ENCODE peak calls at places on chromosomes 16 and 17, in nine cellular contexts. D, Q, B, F, M, C, E, I and N are unnamed samples.

GRCh38 chr16:88672776-88673175 is 9.9 kb upstream of the MVD start:
- DNase-seq in D (peak; percentile 45), Q (peak; percentile 48), B (no peak), F (no peak), M (peak; percentile 67), C (peak; percentile 74), E (no peak), I (no peak), N (no peak)

GRCh38 chr16:54685682-54686081 is 245.0 kb upstream of the IRX5 start:
- DNase-seq in D (no peak), Q (no peak), B (no peak), F (no peak), M (no peak), C (no peak), E (no peak), I (no peak), N (no peak)

GRCh38 chr16:1019934-1020305 is 38.4 kb downstream of the SOX8 start:
- DNase-seq in D (no peak), Q (no peak), B (no peak), F (no peak), M (no peak), C (no peak), E (no peak), I (no peak), N (no peak)

GRCh38 chr17:80279895-80280294 is 19.2 kb downstream of the RNF213 start:
- DNase-seq in D (peak; percentile 37), Q (no peak), B (no peak), F (no peak), M (no peak), C (no peak), E (no peak), I (peak; percentile 65), N (no peak)

GRCh38 chr17:63946440-63947363 is 14.6 kb upstream of the CD79B start:
- DNase-seq in D (peak; percentile 47), Q (peak; percentile 75), B (peak; percentile 81), F (peak; percentile 36), M (no peak), C (peak; percentile 78), E (peak; percentile 15), I (peak; percentile 28), N (peak; percentile 63)

GRCh38 chr16:5916711-5917191 is 819.2 kb upstream of the EEF2KMT start:
- DNase-seq in D (no peak), Q (no peak), B (no peak), F (no peak), M (no peak), C (peak; percentile 61), E (no peak), I (no peak), N (no peak)

GRCh38 chr16:1788708-1789100 is 4.8 kb downstream of the IGFALS start:
- DNase-seq in D (no peak), Q (no peak), B (no peak), F (no peak), M (peak; percentile 64), C (no peak), E (peak; percentile 22), I (no peak), N (no peak)

GRCh38 chr17:40819528-40820125 is 2.8 kb downstream of the KRT10 start:
- DNase-seq in D (no peak), Q (no peak), B (no peak), F (peak; percentile 7), M (no peak), C (no peak), E (no peak), I (peak; percentile 38), N (no peak)

GRCh38 chr17:68297168-68297567 is 5.9 kb downstream of the ARSG start:
- DNase-seq in D (no peak), Q (no peak), B (no peak), F (no peak), M (no peak), C (no peak), E (peak; percentile 79), I (no peak), N (no peak)

GRCh38 chr16:62079236-62079635 is 43.0 kb upstream of the CDH8 start:
- DNase-seq in D (peak; percentile 65), Q (no peak), B (no peak), F (no peak), M (no peak), C (no peak), E (no peak), I (no peak), N (no peak)
- H3K36me3 ChIP-seq in D (no peaks in the 10 kb centered on the region), Q (no peaks in the 10 kb centered on the region), B (no peaks in the 10 kb centered on the region), F (no peaks in the 10 kb centered on the region), M (no peaks in the 10 kb centered on the region), C (no peaks in the 10 kb centered on the region), E (no peaks in the 10 kb centered on the region), I (no peaks in the 10 kb centered on the region), N (no peaks in the 10 kb centered on the region)

DNA sequence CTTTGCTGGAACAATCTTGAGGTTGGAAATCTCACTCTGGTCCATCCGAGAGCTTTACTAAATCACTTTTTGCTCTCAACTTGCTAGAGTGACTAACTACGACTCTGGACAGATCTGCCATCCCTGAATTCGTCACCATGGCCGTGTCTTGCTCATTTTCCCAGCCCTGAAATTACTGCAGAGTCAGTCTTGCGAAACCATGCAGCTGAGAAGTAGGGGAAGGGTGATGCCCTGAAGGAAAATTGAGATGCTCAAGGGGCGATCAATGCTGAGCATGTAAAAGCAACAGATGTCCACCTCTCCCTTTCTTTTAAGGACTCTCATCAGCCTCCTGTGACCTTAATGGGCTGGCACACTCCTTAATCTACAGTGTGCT is 18.8 kb downstream of the PCTP start:
- DNase-seq in D (peak; percentile 35), Q (no peak), B (no peak), F (peak; percentile 31), M (no peak), C (no peak), E (no peak), I (peak; percentile 90), N (no peak)
- H3K36me3 ChIP-seq in D (no peaks in the 10 kb centered on the region), Q (peaks cover 3% of the 10 kb centered on the region), B (peaks cover 46% of the 10 kb centered on the region), F (no peaks in the 10 kb centered on the region), M (peaks cover 8% of the 10 kb centered on the region), C (no peaks in the 10 kb centered on the region), E (no peaks in the 10 kb centered on the region), I (peaks cover 7% of the 10 kb centered on the region), N (peaks cover 5% of the 10 kb centered on the region)

DNA sequence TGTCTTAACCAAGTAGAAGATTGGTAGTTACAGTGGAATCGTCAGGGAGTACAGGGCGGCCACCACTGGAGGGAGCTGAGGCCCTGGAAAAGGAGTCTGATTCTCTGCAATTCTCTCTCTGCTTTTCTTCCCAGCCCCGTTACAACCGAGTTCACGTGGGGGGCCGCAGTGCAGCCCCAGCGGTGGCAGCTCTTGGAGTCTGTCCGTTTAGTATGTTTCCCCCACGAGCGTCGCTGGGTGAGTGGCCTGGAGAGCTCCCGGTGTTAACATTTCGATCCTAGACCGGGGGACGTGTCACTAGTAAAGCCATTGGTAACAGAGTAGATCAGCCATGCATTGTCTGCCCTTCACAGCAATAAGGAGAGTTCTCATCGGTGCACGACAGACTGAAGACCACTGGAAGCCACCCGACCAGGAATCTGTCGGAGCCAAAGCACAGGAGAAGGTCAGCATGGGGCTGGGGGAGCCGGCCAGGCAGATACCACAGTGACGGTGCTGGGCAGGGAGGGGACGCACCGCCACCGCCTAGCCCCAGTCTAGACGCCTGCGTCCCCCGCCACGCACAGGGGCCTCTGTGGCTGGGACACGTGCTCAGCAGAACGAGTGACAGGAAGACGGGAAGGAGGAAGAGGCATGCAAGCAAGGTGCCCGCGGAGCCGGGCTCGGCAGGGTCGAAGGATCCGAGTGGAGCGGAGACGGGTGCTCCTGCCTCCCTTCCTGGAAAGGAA is 15.7 kb downstream of the SLC16A3 start:
- DNase-seq in D (peak; percentile 79), Q (no peak), B (no peak), F (no peak), M (peak; percentile 73), C (no peak), E (no peak), I (peak; percentile 55), N (no peak)
- H3K36me3 ChIP-seq in D (peaks cover 73% of the 10 kb centered on the region), Q (peaks cover 50% of the 10 kb centered on the region), B (peaks cover 79% of the 10 kb centered on the region), F (peaks cover 4% of the 10 kb centered on the region), M (peaks cover 77% of the 10 kb centered on the region), C (no peaks in the 10 kb centered on the region), E (peaks cover 27% of the 10 kb centered on the region), I (peaks cover 59% of the 10 kb centered on the region), N (peaks cover 69% of the 10 kb centered on the region)

GRCh38 chr17:75313941-75314550 is 24.8 kb upstream of the SLC25A19 start:
- DNase-seq in D (no peak), Q (no peak), B (no peak), F (no peak), M (no peak), C (no peak), E (no peak), I (no peak), N (no peak)
- H3K36me3 ChIP-seq in D (no peaks in the 10 kb centered on the region), Q (no peaks in the 10 kb centered on the region), B (peaks cover 9% of the 10 kb centered on the region), F (no peaks in the 10 kb centered on the region), M (peaks cover 12% of the 10 kb centered on the region), C (no peaks in the 10 kb centered on the region), E (no peaks in the 10 kb centered on the region), I (peaks cover 6% of the 10 kb centered on the region), N (peaks cover 8% of the 10 kb centered on the region)

DNA sequence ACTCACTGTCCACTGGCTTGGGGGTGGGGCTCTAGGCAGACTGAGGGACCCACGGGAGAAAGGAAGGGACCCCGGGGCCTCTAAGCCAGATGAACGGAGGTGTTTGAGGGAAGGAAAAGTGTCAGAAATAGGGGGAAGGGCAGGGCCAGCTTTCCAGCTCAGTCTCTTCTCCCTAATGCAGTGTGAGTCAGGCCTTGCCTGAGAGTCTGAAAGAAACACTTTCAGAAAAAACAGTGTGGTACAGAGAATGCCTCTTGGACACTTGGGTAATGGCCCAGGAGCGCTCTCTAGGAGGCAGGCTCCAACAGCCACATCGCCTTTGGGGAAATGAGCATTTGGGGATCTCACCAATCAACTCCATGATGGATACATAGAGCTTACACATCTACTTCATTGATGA is 46.9 kb downstream of the NDEL1 start:
- DNase-seq in D (no peak), Q (no peak), B (peak; percentile 35), F (no peak), M (no peak), C (no peak), E (no peak), I (no peak), N (no peak)
- H3K36me3 ChIP-seq in D (peaks cover 95% of the 10 kb centered on the region), Q (peaks cover 77% of the 10 kb centered on the region), B (peaks cover 31% of the 10 kb centered on the region), F (no peaks in the 10 kb centered on the region), M (peaks cover 89% of the 10 kb centered on the region), C (peaks cover 32% of the 10 kb centered on the region), E (peaks cover 4% of the 10 kb centered on the region), I (peaks cover 15% of the 10 kb centered on the region), N (peaks cover 12% of the 10 kb centered on the region)

GRCh38 chr17:16104189-16104588 is 104.6 kb downstream of the TTC19 start:
- DNase-seq in D (no peak), Q (no peak), B (no peak), F (no peak), M (no peak), C (no peak), E (no peak), I (no peak), N (no peak)
- H3K36me3 ChIP-seq in D (peaks cover 31% of the 10 kb centered on the region), Q (peaks cover 29% of the 10 kb centered on the region), B (peaks cover 48% of the 10 kb centered on the region), F (no peaks in the 10 kb centered on the region), M (peaks cover 64% of the 10 kb centered on the region), C (peaks cover 10% of the 10 kb centered on the region), E (no peaks in the 10 kb centered on the region), I (peaks cover 2% of the 10 kb centered on the region), N (peaks cover 3% of the 10 kb centered on the region)

DNA sequence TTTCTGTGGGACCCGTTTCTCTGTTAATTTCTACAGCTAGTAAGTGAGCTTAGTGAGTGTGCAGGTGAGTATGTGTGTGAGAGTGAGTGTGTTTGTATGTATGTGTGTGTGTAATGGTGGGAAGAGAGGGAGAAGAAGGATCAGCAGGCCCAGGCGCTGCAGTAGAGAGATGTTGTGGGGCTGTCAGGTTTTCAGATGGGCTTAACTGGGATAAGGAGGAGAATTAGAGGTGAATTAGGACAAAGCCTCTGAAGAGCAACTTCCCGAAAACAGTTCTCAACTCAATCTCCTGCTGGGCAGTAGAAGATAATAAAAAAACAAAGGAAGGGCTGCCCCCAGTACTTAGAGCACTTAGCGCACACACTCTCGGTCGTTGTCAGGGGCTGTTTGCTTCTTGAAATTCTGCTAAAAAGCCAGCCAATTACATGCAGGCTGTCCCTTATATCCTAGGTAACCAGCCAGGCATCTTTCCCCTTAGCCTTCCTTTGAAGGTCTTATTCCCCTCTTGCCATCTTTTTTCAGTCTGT is 63.4 kb downstream of the CLEC16A start:
- DNase-seq in D (no peak), Q (no peak), B (no peak), F (no peak), M (no peak), C (peak; percentile 65), E (no peak), I (no peak), N (no peak)
- H3K36me3 ChIP-seq in D (no peaks in the 10 kb centered on the region), Q (no peaks in the 10 kb centered on the region), B (peaks cover 16% of the 10 kb centered on the region), F (no peaks in the 10 kb centered on the region), M (no peaks in the 10 kb centered on the region), C (no peaks in the 10 kb centered on the region), E (no peaks in the 10 kb centered on the region), I (peaks cover 3% of the 10 kb centered on the region), N (no peaks in the 10 kb centered on the region)